ENCODE peak calls at places on chromosomes 6 and 20, in four cellular contexts. J, P, H and Y are unnamed samples.

GRCh38 chr6:4610256-4610655 is 165.9 kb upstream of the CDYL start:
- DNase-seq in J (peak), P (no peak), H (peak), Y (no peak)

GRCh38 chr6:154514481-154514880 is 4.0 kb upstream of the CNKSR3 start:
- DNase-seq in J (no peak), P (no peak), H (no peak), Y (no peak)

GRCh38 chr6:6816716-6817115 is 228.2 kb downstream of the LY86 start:
- DNase-seq in J (no peak), P (no peak), H (no peak), Y (no peak)

GRCh38 chr6:20211941-20212391 is 303 bp downstream of the MBOAT1 start:
- DNase-seq in J (no peak), P (no peak), H (no peak), Y (no peak)

GRCh38 chr6:32972353-32973143 is 4.2 kb downstream of the BRD2 start:
- DNase-seq in J (peak), P (no peak), H (no peak), Y (peak)

GRCh38 chr20:62487564-62488086 is 11.8 kb upstream of the GATA5 start:
- DNase-seq in J (no peak), P (no peak), H (no peak), Y (no peak)

GRCh38 chr6:142899101-142899760 is 45.7 kb downstream of the HIVEP2 start:
- DNase-seq in J (no peak), P (no peak), H (no peak), Y (no peak)

GRCh38 chr6:142275146-142276006 is 26.4 kb upstream of the ADGRG6 start:
- DNase-seq in J (peak), P (no peak), H (peak), Y (no peak)

GRCh38 chr6:151675746-151676459 is 131.6 kb upstream of the ESR1 start:
- DNase-seq in J (peak), P (no peak), H (peak), Y (no peak)

GRCh38 chr6:129679250-129679649 is 30.7 kb downstream of the ARHGAP18 start:
- DNase-seq in J (no peak), P (no peak), H (peak), Y (no peak)

GRCh38 chr6:82363368-82364086 is at the start of gene TPBG:
- DNase-seq in J (peak), P (peak), H (peak), Y (no peak)

GRCh38 chr6:89508755-89509563 is 76.0 kb downstream of the ANKRD6 start:
- DNase-seq in J (peak), P (no peak), H (no peak), Y (no peak)

GRCh38 chr6:22892452-22892851 is 323.1 kb downstream of the HDGFL1 start:
- DNase-seq in J (peak), P (no peak), H (peak), Y (no peak)

GRCh38 chr6:132768051-132768517 is 10.4 kb upstream of the VNN2 start:
- DNase-seq in J (peak), P (no peak), H (no peak), Y (peak)

GRCh38 chr20:10314198-10314597 is 95.6 kb downstream of the SNAP25 start:
- DNase-seq in J (no peak), P (no peak), H (peak), Y (no peak)

GRCh38 chr20:16819483-16819882 is 71.3 kb downstream of the OTOR start:
- DNase-seq in J (no peak), P (no peak), H (peak), Y (no peak)

GRCh38 chr6:144898052-144898689 is 613.0 kb downstream of the UTRN start:
- DNase-seq in J (no peak), P (no peak), H (peak), Y (no peak)

GRCh38 chr6:100592929-100593328 is 128.2 kb upstream of the SIM1 start:
- DNase-seq in J (no peak), P (no peak), H (no peak), Y (no peak)

GRCh38 chr6:10431423-10432164 is 16.7 kb upstream of the TFAP2A start:
- DNase-seq in J (no peak), P (no peak), H (no peak), Y (no peak)

GRCh38 chr6:54621285-54621684 is 225.3 kb upstream of the FAM83B start:
- DNase-seq in J (no peak), P (no peak), H (no peak), Y (no peak)

GRCh38 chr6:33392168-33392947 is 735 bp downstream of the KIFC1 start:
- DNase-seq in J (no peak), P (no peak), H (peak), Y (no peak)

GRCh38 chr6:5034328-5034727 is 30.5 kb upstream of the RPP40 start:
- DNase-seq in J (no peak), P (no peak), H (no peak), Y (peak)

GRCh38 chr6:837380-837779 is 144.4 kb upstream of the EXOC2 start:
- DNase-seq in J (no peak), P (no peak), H (no peak), Y (no peak)

GRCh38 chr20:41533537-41534136 is 84.5 kb downstream of the CHD6 start:
- DNase-seq in J (no peak), P (no peak), H (no peak), Y (no peak)

GRCh38 chr6:99548706-99549105 is 19.8 kb downstream of the CCNC start:
- DNase-seq in J (no peak), P (no peak), H (no peak), Y (no peak)

GRCh38 chr6:142531727-142532126 is 229.9 kb downstream of the ADGRG6 start:
- DNase-seq in J (peak), P (no peak), H (no peak), Y (no peak)